ENCODE peak calls at places on chromosomes 13 and 19, in four cellular contexts. H is HCT116, F is SK-N-SH, I is HepG2. R is an unnamed sample.

GRCh38 chr19:54881884-54882283 is 7.8 kb downstream of the FCAR start:
- DNase-seq in H (no peak), I (no peak), F (no peak), R (no peak)

GRCh38 chr19:13861714-13862531 is 15.0 kb upstream of the NANOS3 start:
- DNase-seq in I (peak), H (no peak), F (peak), R (peak)

GRCh38 chr13:82118589-82118988 is 1763.7 kb downstream of the SLITRK1 start:
- DNase-seq in H (no peak), I (no peak), F (no peak), R (no peak)

GRCh38 chr19:40217027-40217810 is 965 bp downstream of the TTC9B start:
- DNase-seq in I (no peak), H (peak), F (peak), R (peak)

GRCh38 chr13:102870677-102871415 is 25.0 kb downstream of the ERCC5 start:
- DNase-seq in I (peak), F (peak), H (peak), R (peak)

GRCh38 chr19:30160426-30160825 is 211.8 kb upstream of the ZNF536 start:
- DNase-seq in F (no peak), I (no peak), H (no peak), R (no peak)

GRCh38 chr13:21063031-21063430 is 1.6 kb upstream of the LATS2 start:
- DNase-seq in F (no peak), H (no peak), I (no peak), R (no peak)

GRCh38 chr19:5900976-5901375 is 2.6 kb downstream of the NDUFA11 start:
- DNase-seq in F (no peak), H (no peak), I (no peak), R (no peak)

GRCh38 chr19:40331052-40331451 is 17.1 kb downstream of the C19orf47 start:
- DNase-seq in I (no peak), H (no peak), F (no peak), R (no peak)

GRCh38 chr13:99976502-99977115 is 5.0 kb upstream of the ZIC2 start:
- DNase-seq in I (no peak), F (no peak), H (no peak), R (no peak)

GRCh38 chr13:34128661-34129060 is 310.7 kb downstream of the RFC3 start:
- DNase-seq in F (no peak), I (no peak), H (no peak), R (no peak)

GRCh38 chr13:75285310-75285709 is 196.7 kb downstream of the TBC1D4 start:
- DNase-seq in H (no peak), I (no peak), F (no peak), R (no peak)

GRCh38 chr19:49133621-49134454 is 14.5 kb downstream of the PPFIA3 start:
- DNase-seq in F (peak), H (no peak), I (no peak), R (peak)

GRCh38 chr19:55563261-55563690 is 17.4 kb downstream of the ZNF579 start:
- DNase-seq in F (peak), I (no peak), H (no peak), R (no peak)

GRCh38 chr19:1486720-1487575 is 3.2 kb downstream of the PCSK4 start:
- DNase-seq in F (no peak), H (no peak), I (no peak), R (no peak)

GRCh38 chr19:55454787-55455243 is 6.6 kb downstream of the ISOC2 start:
- DNase-seq in H (no peak), F (peak), I (peak), R (peak)

GRCh38 chr19:3620817-3621547 is 5.6 kb downstream of the CACTIN start:
- DNase-seq in F (no peak), I (no peak), H (no peak), R (no peak)

GRCh38 chr13:57340878-57341277 is 173.9 kb downstream of the PRR20E start:
- DNase-seq in H (no peak), I (no peak), F (no peak), R (no peak)

GRCh38 chr13:100330662-100331061 is 241.8 kb downstream of the PCCA start:
- DNase-seq in H (no peak), I (no peak), F (no peak), R (no peak)

GRCh38 chr19:42175952-42176648 is 41.4 kb downstream of the DEDD2 start:
- DNase-seq in I (no peak), F (peak), H (no peak), R (no peak)

GRCh38 chr19:32542477-32543106 is 38.4 kb upstream of the PDCD5 start:
- DNase-seq in I (no peak), F (no peak), H (no peak), R (peak)

GRCh38 chr19:29771708-29772415 is 39.9 kb upstream of the CCNE1 start:
- DNase-seq in F (peak), I (peak), H (peak), R (peak)

GRCh38 chr13:100510208-100510997 is 78.2 kb downstream of the GGACT start:
- DNase-seq in I (no peak), F (peak), H (no peak), R (no peak)

GRCh38 chr19:17920527-17920926 is 12.3 kb upstream of the CCDC124 start:
- DNase-seq in H (no peak), F (no peak), I (no peak), R (no peak)

GRCh38 chr13:34469212-34469983 is 472.7 kb upstream of the NBEA start:
- DNase-seq in H (no peak), F (peak), I (no peak), R (no peak)

GRCh38 chr13:46751811-46752635 is 44.9 kb downstream of the ESD start:
- DNase-seq in I (no peak), H (no peak), F (no peak), R (no peak)

GRCh38 chr19:47485210-47485609 is 1.2 kb upstream of the KPTN start:
- DNase-seq in I (no peak), F (no peak), H (no peak), R (no peak)

GRCh38 chr19:42461700-42462324 is 19.1 kb upstream of the CXCL17 start:
- DNase-seq in H (no peak), F (no peak), I (peak), R (no peak)

GRCh38 chr13:80753951-80754350 is 413.0 kb upstream of the SPRY2 start:
- DNase-seq in I (no peak), H (no peak), F (no peak), R (no peak)

DNA sequence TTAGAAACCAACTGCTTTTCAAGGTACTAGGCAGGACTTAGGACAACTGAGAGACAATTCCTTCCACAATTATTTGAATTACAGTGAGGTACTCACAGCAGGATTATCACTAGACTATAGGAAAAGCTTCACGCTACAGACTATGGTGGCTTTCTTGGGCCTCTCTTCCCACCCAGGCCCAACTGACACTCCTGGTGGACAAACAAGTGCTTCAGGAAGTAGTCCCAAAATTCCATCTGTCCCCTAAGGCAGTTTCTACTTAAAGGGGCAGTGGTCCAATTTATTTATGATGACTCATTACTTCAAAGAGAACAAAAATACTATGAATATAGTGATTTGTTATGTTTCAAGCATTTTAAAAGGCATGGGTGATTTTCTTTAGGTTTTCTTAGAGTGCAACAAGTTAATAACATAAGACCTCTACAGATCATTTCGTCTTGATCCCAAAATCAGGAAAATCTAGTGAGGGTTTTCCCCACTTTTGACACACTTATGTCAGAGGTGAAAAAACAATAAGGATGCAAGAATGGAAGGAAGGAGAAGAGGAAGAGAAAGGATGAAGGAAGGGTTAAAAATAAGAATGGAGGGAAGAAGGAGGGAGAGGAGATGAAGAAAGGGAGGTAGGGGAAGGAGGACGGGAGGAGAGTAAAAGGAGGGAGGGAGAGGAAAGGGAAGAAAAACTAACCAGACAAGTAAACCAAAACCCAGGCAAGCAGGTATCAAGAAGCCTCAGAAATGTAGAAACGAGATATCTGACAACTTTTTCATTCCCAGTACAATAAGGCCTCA is 100.7 kb downstream of the SERP2 start:
- DNase-seq in I (peak), H (peak), F (no peak), R (no peak)
- H3K27ac ChIP-seq in I (no peak), H (peak), F (no peak), R (no peak)

DNA sequence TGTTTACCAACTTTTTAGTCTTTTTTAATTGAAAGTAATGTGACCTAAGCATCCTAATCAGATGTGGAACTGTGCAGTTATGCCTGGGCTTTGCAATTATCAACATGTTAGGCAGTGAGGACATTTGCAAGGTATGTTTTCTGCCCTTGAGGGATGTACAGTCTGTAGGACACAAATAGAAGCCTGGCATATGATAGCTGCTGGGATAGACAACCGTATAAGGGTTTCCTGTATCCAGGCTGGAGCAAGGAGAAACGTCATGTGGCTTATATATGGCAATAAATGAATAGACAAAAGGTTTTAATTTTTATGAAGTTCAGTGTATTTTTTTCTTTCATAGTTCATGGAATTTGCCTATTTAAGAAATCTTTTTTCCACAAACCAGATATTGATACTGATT is 2.0 kb upstream of the VPS36 start:
- DNase-seq in H (no peak), I (no peak), F (no peak), R (no peak)
- TF ChIP-seq ELF1 in H (no peak), I (no peak), F (no peak), R (no peak)

GRCh38 chr13:48402325-48402962 is 10.5 kb downstream of the LPAR6 start:
- DNase-seq in H (no peak), F (no peak), I (no peak), R (no peak)
- H3K27ac ChIP-seq in H (no peak), F (peak), I (no peak), R (no peak)

GRCh38 chr19:37933965-37934364 is 27.0 kb downstream of the SIPA1L3 start:
- DNase-seq in I (peak), F (no peak), H (no peak), R (no peak)

GRCh38 chr19:37930416-37930815 is 23.4 kb downstream of the SIPA1L3 start:
- DNase-seq in F (no peak), I (peak), H (no peak), R (no peak)

GRCh38 chr19:37931941-37932655 is 25.1 kb downstream of the SIPA1L3 start:
- DNase-seq in F (no peak), H (peak), I (peak), R (no peak)

GRCh38 chr19:37935341-37935740 is 28.3 kb downstream of the SIPA1L3 start:
- DNase-seq in I (no peak), H (no peak), F (no peak), R (no peak)

GRCh38 chr19:37932985-37933953 is 26.3 kb downstream of the SIPA1L3 start:
- DNase-seq in H (no peak), I (peak), F (peak), R (no peak)
- TF ChIP-seq ELF1 in H (no peak), I (no peak), F (no peak), R (no peak)

GRCh38 chr19:50843701-50844221 is 10.4 kb upstream of the KLK15 start:
- DNase-seq in H (no peak), I (no peak), F (no peak), R (no peak)
- H3K27ac ChIP-seq in H (no peak), I (no peak), F (no peak), R (no peak)

DNA sequence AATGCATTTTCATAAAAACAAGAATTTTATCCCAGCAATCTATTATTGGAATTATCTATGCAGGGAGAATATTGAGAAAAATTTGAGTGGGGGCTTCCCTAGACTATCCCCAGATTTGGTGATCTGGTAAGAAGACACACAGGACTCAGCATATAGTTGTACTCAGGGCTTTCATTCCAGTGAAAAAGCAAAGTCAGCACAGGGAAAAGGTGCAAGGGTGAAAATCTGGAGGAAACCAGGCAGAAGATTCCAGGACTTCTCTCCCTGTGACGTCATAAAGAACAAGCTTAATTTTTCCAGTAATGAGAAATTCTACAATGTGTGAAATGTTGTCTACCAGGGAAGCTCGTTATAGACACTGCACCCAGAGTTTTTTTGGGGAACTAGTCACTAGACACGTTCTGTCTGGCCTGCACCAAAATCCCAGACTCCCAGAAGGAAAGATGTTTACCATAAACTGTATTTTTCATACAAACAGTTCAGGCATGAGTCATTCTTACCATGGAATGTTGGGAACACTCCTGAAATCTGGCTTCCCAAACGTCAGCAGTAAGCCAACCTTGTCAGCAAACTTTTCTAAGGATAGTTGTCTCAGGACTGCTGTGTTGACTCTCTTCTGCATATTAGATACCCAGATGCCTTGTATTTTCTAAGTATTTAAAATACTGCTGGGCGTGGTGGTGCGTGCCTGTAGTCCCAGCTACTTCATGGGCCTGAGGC is 107.4 kb downstream of the DNAJC3 start:
- DNase-seq in F (no peak), H (no peak), I (peak), R (no peak)
- TF ChIP-seq ELF1 in F (no peak), H (no peak), I (no peak), R (no peak)

GRCh38 chr13:39330504-39330903 is 272.5 kb downstream of the LHFPL6 start:
- DNase-seq in F (no peak), H (no peak), I (no peak), R (no peak)

GRCh38 chr13:39335721-39336120 is 267.3 kb downstream of the LHFPL6 start:
- DNase-seq in F (no peak), H (no peak), I (no peak), R (no peak)

GRCh38 chr13:39341238-39341637 is 261.8 kb downstream of the LHFPL6 start:
- DNase-seq in F (no peak), H (no peak), I (no peak), R (no peak)

GRCh38 chr13:39336964-39337363 is 266.0 kb downstream of the LHFPL6 start:
- DNase-seq in I (no peak), F (no peak), H (no peak), R (no peak)

DNA sequence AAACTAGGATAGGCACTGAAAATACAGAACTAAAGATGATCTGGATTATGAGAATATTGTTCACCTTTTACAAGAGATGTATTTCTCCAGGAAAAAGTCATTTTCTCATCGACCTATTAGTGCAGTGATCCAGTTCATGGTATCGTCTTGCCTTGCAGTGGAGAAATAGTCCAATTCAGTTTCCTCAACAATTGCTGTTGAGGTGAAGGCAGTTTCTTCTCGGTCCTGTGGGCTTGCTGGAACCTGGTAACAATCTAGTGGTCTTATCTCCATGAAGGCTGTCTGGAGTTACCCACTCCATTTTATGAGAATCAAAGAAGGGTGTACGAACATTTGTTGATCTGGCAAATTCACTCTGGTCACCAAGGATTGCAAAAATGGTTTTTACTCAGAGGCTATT is 266.8 kb downstream of the LHFPL6 start:
- DNase-seq in I (no peak), F (no peak), H (no peak), R (no peak)
- H3K27ac ChIP-seq in I (no peak), F (no peak), H (no peak), R (no peak)